ENCODE peak calls at places on chromosomes 12 and 14, in five cellular contexts. One of them, this sample, is unnamed.

GRCh38 chr14:53062856-53063255 is 90.3 kb downstream of the DDHD1 start:
- DNase-seq in lung: no peak
- DNase-seq in NCI-H1092: no peak
- DNase-seq in PC-9: no peak
- DNase-seq in amygdala: no peak
- DNase-seq in this sample: no peak

GRCh38 chr12:95118138-95118787 is 44.8 kb upstream of the NR2C1 start:
- DNase-seq in lung: no peak
- DNase-seq in NCI-H1092: no peak
- DNase-seq in PC-9: no peak
- DNase-seq in amygdala: no peak
- DNase-seq in this sample: no peak

GRCh38 chr14:32049361-32050103 is 27.6 kb upstream of the ARHGAP5 start:
- DNase-seq in lung: no peak
- DNase-seq in NCI-H1092: no peak
- DNase-seq in PC-9: no peak
- DNase-seq in amygdala: no peak
- DNase-seq in this sample: no peak

GRCh38 chr12:114396153-114396868 is 9.6 kb downstream of the TBX5 start:
- DNase-seq in lung: no peak
- DNase-seq in NCI-H1092: no peak
- DNase-seq in PC-9: no peak
- DNase-seq in amygdala: no peak
- DNase-seq in this sample: no peak

GRCh38 chr14:80047761-80048160 is 163.5 kb downstream of the DIO2 start:
- DNase-seq in lung: no peak
- DNase-seq in NCI-H1092: no peak
- DNase-seq in PC-9: no peak
- DNase-seq in amygdala: no peak
- DNase-seq in this sample: peak

GRCh38 chr14:105221598-105222178 is 26.6 kb upstream of the BTBD6 start:
- DNase-seq in lung: no peak
- DNase-seq in NCI-H1092: no peak
- DNase-seq in PC-9: no peak
- DNase-seq in amygdala: no peak
- DNase-seq in this sample: no peak

GRCh38 chr12:96985515-96986362 is 78.7 kb downstream of the NEDD1 start:
- DNase-seq in lung: no peak
- DNase-seq in NCI-H1092: peak
- DNase-seq in PC-9: peak
- DNase-seq in amygdala: no peak
- DNase-seq in this sample: no peak

GRCh38 chr12:83156800-83157199 is 470.1 kb downstream of the TMTC2 start:
- DNase-seq in lung: no peak
- DNase-seq in NCI-H1092: no peak
- DNase-seq in PC-9: no peak
- DNase-seq in amygdala: no peak
- DNase-seq in this sample: no peak

GRCh38 chr12:6828671-6829531 is 694 bp downstream of the P3H3 start:
- DNase-seq in lung: no peak
- DNase-seq in NCI-H1092: no peak
- DNase-seq in PC-9: no peak
- DNase-seq in amygdala: peak
- DNase-seq in this sample: no peak

GRCh38 chr12:68007023-68007422 is 17.8 kb downstream of the IFNG-AS1 start:
- DNase-seq in lung: no peak
- DNase-seq in NCI-H1092: no peak
- DNase-seq in PC-9: no peak
- DNase-seq in amygdala: no peak
- DNase-seq in this sample: no peak

GRCh38 chr12:25950329-25951115 is 8.0 kb upstream of the RASSF8 start:
- DNase-seq in lung: no peak
- DNase-seq in NCI-H1092: no peak
- DNase-seq in PC-9: no peak
- DNase-seq in amygdala: no peak
- DNase-seq in this sample: no peak

GRCh38 chr14:68340262-68340661 is 452.6 kb downstream of the ZFP36L1 start:
- DNase-seq in lung: no peak
- DNase-seq in NCI-H1092: no peak
- DNase-seq in PC-9: no peak
- DNase-seq in amygdala: no peak
- DNase-seq in this sample: no peak

GRCh38 chr14:89617471-89618291 is 200.6 kb upstream of the FOXN3 start:
- DNase-seq in lung: no peak
- DNase-seq in NCI-H1092: no peak
- DNase-seq in PC-9: no peak
- DNase-seq in amygdala: peak
- DNase-seq in this sample: peak

GRCh38 chr12:131850856-131851559 is 22.8 kb downstream of the MMP17 start:
- DNase-seq in lung: no peak
- DNase-seq in NCI-H1092: peak
- DNase-seq in PC-9: peak
- DNase-seq in amygdala: no peak
- DNase-seq in this sample: no peak

GRCh38 chr14:52873694-52874093 is 77.2 kb downstream of the FERMT2 start:
- DNase-seq in lung: no peak
- DNase-seq in NCI-H1092: no peak
- DNase-seq in PC-9: no peak
- DNase-seq in amygdala: no peak
- DNase-seq in this sample: no peak

GRCh38 chr14:97010491-97011160 is 213.4 kb downstream of the VRK1 start:
- DNase-seq in lung: no peak
- DNase-seq in NCI-H1092: no peak
- DNase-seq in PC-9: no peak
- DNase-seq in amygdala: no peak
- DNase-seq in this sample: no peak

GRCh38 chr14:21267886-21268611 is 1.2 kb downstream of the HNRNPC start:
- DNase-seq in lung: no peak
- DNase-seq in NCI-H1092: no peak
- DNase-seq in PC-9: no peak
- DNase-seq in amygdala: no peak
- DNase-seq in this sample: no peak

GRCh38 chr12:122250047-122250446 is 16.2 kb downstream of the VPS33A start:
- DNase-seq in lung: no peak
- DNase-seq in NCI-H1092: peak
- DNase-seq in PC-9: no peak
- DNase-seq in amygdala: no peak
- DNase-seq in this sample: no peak

GRCh38 chr14:105073720-105074600 is 8.7 kb upstream of the GPR132 start:
- DNase-seq in lung: no peak
- DNase-seq in NCI-H1092: no peak
- DNase-seq in PC-9: no peak
- DNase-seq in amygdala: no peak
- DNase-seq in this sample: no peak

GRCh38 chr14:93520053-93520607 is 89.4 kb downstream of the UNC79 start:
- DNase-seq in lung: no peak
- DNase-seq in NCI-H1092: no peak
- DNase-seq in PC-9: no peak
- DNase-seq in amygdala: no peak
- DNase-seq in this sample: no peak

GRCh38 chr12:119182701-119183493 is 4.2 kb downstream of the HSPB8 start:
- DNase-seq in lung: no peak
- DNase-seq in NCI-H1092: no peak
- DNase-seq in PC-9: no peak
- DNase-seq in amygdala: no peak
- DNase-seq in this sample: no peak

GRCh38 chr12:122421263-122421814 is 1.1 kb downstream of the CLIP1 start:
- DNase-seq in lung: peak
- DNase-seq in NCI-H1092: no peak
- DNase-seq in PC-9: peak
- DNase-seq in amygdala: peak
- DNase-seq in this sample: no peak

GRCh38 chr14:58966991-58967390 is 221.5 kb upstream of the DAAM1 start:
- DNase-seq in lung: no peak
- DNase-seq in NCI-H1092: no peak
- DNase-seq in PC-9: no peak
- DNase-seq in amygdala: no peak
- DNase-seq in this sample: no peak

GRCh38 chr12:45331552-45331951 is 115.7 kb downstream of the ANO6 start:
- DNase-seq in lung: no peak
- DNase-seq in NCI-H1092: no peak
- DNase-seq in PC-9: no peak
- DNase-seq in amygdala: no peak
- DNase-seq in this sample: no peak

GRCh38 chr12:7460375-7461259 is 16.7 kb upstream of the CD163L1 start:
- DNase-seq in lung: no peak
- DNase-seq in NCI-H1092: peak
- DNase-seq in PC-9: peak
- DNase-seq in amygdala: peak
- DNase-seq in this sample: no peak

GRCh38 chr12:74538491-74539258 is 1.0 kb downstream of the ATXN7L3B start:
- DNase-seq in lung: no peak
- DNase-seq in NCI-H1092: no peak
- DNase-seq in PC-9: peak
- DNase-seq in amygdala: no peak
- DNase-seq in this sample: no peak

GRCh38 chr14:90677484-90678045 is 138.7 kb downstream of the TTC7B start:
- DNase-seq in lung: no peak
- DNase-seq in NCI-H1092: no peak
- DNase-seq in PC-9: no peak
- DNase-seq in amygdala: no peak
- DNase-seq in this sample: no peak

GRCh38 chr14:104895786-104896642 is 28.7 kb upstream of the PLD4 start:
- DNase-seq in lung: peak
- DNase-seq in NCI-H1092: peak
- DNase-seq in PC-9: no peak
- DNase-seq in amygdala: no peak
- DNase-seq in this sample: no peak

GRCh38 chr14:104216457-104216856 is 78.1 kb downstream of the KIF26A start:
- DNase-seq in lung: no peak
- DNase-seq in NCI-H1092: no peak
- DNase-seq in PC-9: no peak
- DNase-seq in amygdala: no peak
- DNase-seq in this sample: no peak

GRCh38 chr14:73455294-73455693 is 3.1 kb downstream of the NUMB start:
- DNase-seq in lung: no peak
- DNase-seq in NCI-H1092: no peak
- DNase-seq in PC-9: no peak
- DNase-seq in amygdala: no peak
- DNase-seq in this sample: no peak

GRCh38 chr12:132771126-132771838 is 9.7 kb upstream of the ANKLE2 start:
- DNase-seq in lung: no peak
- DNase-seq in NCI-H1092: no peak
- DNase-seq in PC-9: no peak
- DNase-seq in amygdala: no peak
- DNase-seq in this sample: no peak

GRCh38 chr12:26741828-26742227 is 91.2 kb downstream of the ITPR2 start:
- DNase-seq in lung: no peak
- DNase-seq in NCI-H1092: no peak
- DNase-seq in PC-9: no peak
- DNase-seq in amygdala: no peak
- DNase-seq in this sample: no peak

GRCh38 chr12:99121476-99121965 is 476.4 kb downstream of the APAF1 start:
- DNase-seq in lung: no peak
- DNase-seq in NCI-H1092: peak
- DNase-seq in PC-9: no peak
- DNase-seq in amygdala: no peak
- DNase-seq in this sample: no peak

GRCh38 chr14:81296263-81296923 is 75.6 kb upstream of the GTF2A1 start:
- DNase-seq in lung: no peak
- DNase-seq in NCI-H1092: no peak
- DNase-seq in PC-9: no peak
- DNase-seq in amygdala: no peak
- DNase-seq in this sample: no peak

GRCh38 chr14:22841769-22842168 is 5.4 kb downstream of the MMP14 start:
- DNase-seq in lung: no peak
- DNase-seq in NCI-H1092: no peak
- DNase-seq in PC-9: no peak
- DNase-seq in amygdala: no peak
- DNase-seq in this sample: no peak

GRCh38 chr14:90600619-90601018 is 203.8 kb downstream of the CALM1 start:
- DNase-seq in lung: no peak
- DNase-seq in NCI-H1092: no peak
- DNase-seq in PC-9: no peak
- DNase-seq in amygdala: no peak
- DNase-seq in this sample: peak

GRCh38 chr12:63040526-63041220 is 105.7 kb upstream of the PPM1H start:
- DNase-seq in lung: no peak
- DNase-seq in NCI-H1092: no peak
- DNase-seq in PC-9: no peak
- DNase-seq in amygdala: no peak
- DNase-seq in this sample: no peak

GRCh38 chr14:92322516-92322915 is 449 bp upstream of the SLC24A4 start:
- DNase-seq in lung: no peak
- DNase-seq in NCI-H1092: no peak
- DNase-seq in PC-9: no peak
- DNase-seq in amygdala: no peak
- DNase-seq in this sample: no peak

GRCh38 chr12:45779936-45780335 is 50.4 kb downstream of the ARID2 start:
- DNase-seq in lung: no peak
- DNase-seq in NCI-H1092: no peak
- DNase-seq in PC-9: no peak
- DNase-seq in amygdala: no peak
- DNase-seq in this sample: no peak

This sample was measured in DMS 273 treated with DMSO at 0.1 percent for 48 hours.